ENCODE peak calls at places on chromosomes 6 and 20, in ten cellular contexts. R is astrocyte of the cerebellum; U is psoas muscle; S is GM12864; B is CD8-positive, alpha-beta T cell; V is neural progenitor cell; P is NB4; E is fibroblast of lung; N is tibial nerve; Q is cardiac fibroblast. O is an unnamed sample.

GRCh38 chr6:28747631-28748157 is 176.1 kb downstream of the TRIM27 start:
- DNase-seq in R (no peak), U (no peak), S (no peak), B (no peak), V (peak), P (peak), E (peak), N (no peak), Q (peak), O (no peak)

GRCh38 chr6:37006793-37007339 is 1.4 kb downstream of the FGD2 start:
- DNase-seq in R (no peak), U (no peak), S (no peak), B (no peak), V (no peak), P (no peak), E (no peak), N (no peak), Q (peak), O (no peak)

GRCh38 chr6:107806675-107807074 is 17.4 kb downstream of the SCML4 start:
- DNase-seq in R (no peak), U (no peak), S (no peak), B (no peak), V (no peak), P (no peak), E (no peak), N (no peak), Q (no peak), O (no peak)

GRCh38 chr6:67630146-67630545 is 1004.9 kb upstream of the ADGRB3 start:
- DNase-seq in R (peak), U (no peak), S (no peak), B (no peak), V (no peak), P (peak), E (peak), N (no peak), Q (peak), O (no peak)

GRCh38 chr6:45714795-45715507 is 300.7 kb downstream of the CLIC5 start:
- DNase-seq in R (peak), U (no peak), S (peak), B (peak), V (peak), P (peak), E (peak), N (no peak), Q (peak), O (peak)

GRCh38 chr6:87791982-87792381 is 89.9 kb upstream of the AKIRIN2 start:
- DNase-seq in R (no peak), U (no peak), S (no peak), B (no peak), V (no peak), P (no peak), E (no peak), N (no peak), Q (no peak), O (no peak)

GRCh38 chr20:47149939-47150338 is 206.6 kb downstream of the ZMYND8 start:
- DNase-seq in R (no peak), U (no peak), S (no peak), B (no peak), V (no peak), P (no peak), E (no peak), N (no peak), Q (no peak), O (no peak)

GRCh38 chr20:63182425-63182824 is 33.5 kb downstream of the YTHDF1 start:
- DNase-seq in R (no peak), U (no peak), S (no peak), B (no peak), V (no peak), P (no peak), E (no peak), N (no peak), Q (no peak), O (no peak)

GRCh38 chr6:5167501-5167900 is 82.4 kb downstream of the PPP1R3G start:
- DNase-seq in R (no peak), U (no peak), S (no peak), B (no peak), V (no peak), P (no peak), E (peak), N (no peak), Q (peak), O (no peak)

GRCh38 chr20:53995949-53996348 is 74.4 kb downstream of the BCAS1 start:
- DNase-seq in R (no peak), U (no peak), S (no peak), B (no peak), V (no peak), P (no peak), E (no peak), N (no peak), Q (no peak), O (no peak)

GRCh38 chr6:135145509-135145865 is 35.6 kb upstream of the MYB start:
- DNase-seq in R (no peak), U (no peak), S (no peak), B (no peak), V (no peak), P (peak), E (no peak), N (no peak), Q (peak), O (no peak)

GRCh38 chr20:20465259-20465658 is 97.4 kb downstream of the INSM1 start:
- DNase-seq in R (no peak), U (no peak), S (no peak), B (no peak), V (peak), P (peak), E (no peak), N (no peak), Q (peak), O (no peak)

DNA sequence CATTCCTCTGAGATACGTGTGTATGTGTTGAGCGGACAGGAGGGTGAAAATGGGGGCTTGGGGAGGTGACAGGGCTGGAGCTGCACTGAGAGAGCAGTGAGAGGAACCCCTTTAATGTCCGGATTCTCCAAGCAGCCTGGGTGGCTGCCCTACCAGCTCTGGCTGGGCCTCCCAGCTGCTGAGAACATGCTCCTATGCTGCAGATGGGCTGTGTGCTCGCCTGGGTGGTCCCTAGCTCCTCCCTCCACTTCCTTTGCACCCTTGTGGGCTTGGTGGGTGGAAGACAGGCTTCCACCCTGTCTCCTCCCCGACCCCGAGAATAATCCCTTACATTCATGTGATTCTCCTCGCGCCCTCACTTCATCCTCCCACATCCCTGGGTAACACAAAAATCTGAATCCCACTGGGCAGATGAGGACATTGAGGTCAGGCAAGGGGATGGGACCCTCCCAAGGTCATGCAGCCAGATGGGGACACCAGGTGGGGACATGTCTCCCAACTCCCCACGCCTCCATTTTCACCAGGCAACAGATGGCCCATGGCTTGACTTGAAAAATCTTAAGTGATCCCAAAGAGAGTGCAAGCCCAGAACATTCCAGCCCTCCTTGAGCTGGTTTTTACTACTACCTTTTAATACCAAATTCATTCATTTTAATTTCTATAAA is 4.8 kb upstream of the PDRG1 start:
- DNase-seq in R (no peak), U (no peak), S (no peak), B (no peak), V (no peak), P (no peak), E (no peak), N (no peak), Q (no peak), O (no peak)
- H3K4me3 ChIP-seq in R (no peak), U (no peak), S (no peak), B (no peak), V (no peak), P (no peak), E (no peak), N (no peak), Q (no peak), O (no peak)

GRCh38 chr6:47079638-47080037 is 37.5 kb upstream of the ADGRF1 start:
- DNase-seq in R (no peak), U (no peak), S (no peak), B (no peak), V (no peak), P (peak), E (no peak), N (no peak), Q (peak), O (no peak)
- TF ChIP-seq CTCF in R (no peak), U (no peak), S (peak), B (no peak), V (peak), P (peak), E (peak), N (no peak), Q (peak), O (no peak)

GRCh38 chr6:32108727-32109113 is 418 bp downstream of the TNXB start:
- DNase-seq in R (no peak), U (no peak), S (no peak), B (no peak), V (no peak), P (no peak), E (no peak), N (no peak), Q (no peak), O (no peak)
- H3K4me3 ChIP-seq in R (no peak), U (peak), S (no peak), B (no peak), V (no peak), P (no peak), E (peak), N (peak), Q (no peak), O (no peak)

GRCh38 chr6:137878810-137879285 is 11.8 kb downstream of the TNFAIP3 start:
- DNase-seq in R (no peak), U (peak), S (no peak), B (no peak), V (peak), P (no peak), E (no peak), N (no peak), Q (peak), O (no peak)
- TF ChIP-seq CTCF in R (peak), U (no peak), S (no peak), B (no peak), V (peak), P (no peak), E (no peak), N (peak), Q (peak), O (no peak)

GRCh38 chr20:41031243-41031619 is 2.6 kb downstream of the TOP1 start:
- DNase-seq in R (no peak), U (no peak), S (no peak), B (no peak), V (no peak), P (no peak), E (no peak), N (no peak), Q (no peak), O (no peak)
- H3K4me3 ChIP-seq in R (peak), U (peak), S (peak), B (peak), V (peak), P (peak), E (peak), N (no peak), Q (peak), O (no peak)

O was measured in AG09309.